ENCODE peak calls at places on chromosomes 1 and 21, in eight cellular contexts. S is PC-3, E is tibial nerve, Z is heart right ventricle, X is lung, W is colonic mucosa, K is neural progenitor cell, R is breast epithelium. O is an unnamed sample.

GRCh38 chr21:43361127-43361492 is 65.8 kb downstream of the SIK1 start:
- DNase-seq in S (no peak), E (no peak), Z (peak; percentile 67), X (no peak), W (no peak), K (no peak), R (no peak), O (peak; percentile 64)

GRCh38 chr1:6030144-6030543 is 15.5 kb upstream of the KCNAB2 start:
- DNase-seq in S (no peak), E (no peak), Z (no peak), X (no peak), W (no peak), K (no peak), R (no peak), O (no peak)

GRCh38 chr1:145926706-145927072 is 595 bp downstream of the RBM8A start:
- DNase-seq in S (no peak), E (no peak), Z (no peak), X (no peak), W (no peak), K (no peak), R (no peak), O (no peak)

GRCh38 chr1:95438213-95438948 is 204.4 kb downstream of the RWDD3 start:
- DNase-seq in S (no peak), E (no peak), Z (no peak), X (no peak), W (no peak), K (peak; percentile 53), R (no peak), O (no peak)

GRCh38 chr1:223227486-223228196 is 84.6 kb upstream of the TLR5 start:
- DNase-seq in S (no peak), E (no peak), Z (no peak), X (no peak), W (no peak), K (no peak), R (no peak), O (no peak)

GRCh38 chr1:42439940-42440339 is 15.9 kb downstream of the ZMYND12 start:
- DNase-seq in S (peak; percentile 85), E (no peak), Z (no peak), X (no peak), W (no peak), K (no peak), R (no peak), O (no peak)

GRCh38 chr1:188355082-188355481 is 1526.3 kb downstream of the PLA2G4A start:
- DNase-seq in S (no peak), E (no peak), Z (no peak), X (no peak), W (no peak), K (no peak), R (no peak), O (no peak)

GRCh38 chr1:198496216-198497143 is 44.0 kb downstream of the ATP6V1G3 start:
- DNase-seq in S (peak; percentile 56), E (no peak), Z (no peak), X (no peak), W (no peak), K (no peak), R (no peak), O (no peak)

GRCh38 chr1:183238071-183238470 is 52.0 kb downstream of the LAMC2 start:
- DNase-seq in S (peak; percentile 17), E (no peak), Z (no peak), X (no peak), W (no peak), K (no peak), R (no peak), O (no peak)

GRCh38 chr21:35529141-35529863 is 480.2 kb upstream of the RUNX1 start:
- DNase-seq in S (no peak), E (no peak), Z (no peak), X (no peak), W (no peak), K (no peak), R (no peak), O (no peak)

GRCh38 chr1:230138561-230139239 is 71.7 kb downstream of the GALNT2 start:
- DNase-seq in S (no peak), E (no peak), Z (no peak), X (no peak), W (no peak), K (no peak), R (no peak), O (no peak)

GRCh38 chr1:64172458-64172983 is 30.9 kb upstream of the UBE2U start:
- DNase-seq in S (peak; percentile 91), E (no peak), Z (no peak), X (no peak), W (no peak), K (no peak), R (no peak), O (peak; percentile 31)

GRCh38 chr1:211349730-211350129 is 23.1 kb downstream of the TRAF5 start:
- DNase-seq in S (peak; percentile 28), E (no peak), Z (no peak), X (no peak), W (no peak), K (no peak), R (no peak), O (no peak)

GRCh38 chr1:85340427-85340826 is 64.0 kb upstream of the BCL10 start:
- DNase-seq in S (no peak), E (no peak), Z (no peak), X (no peak), W (no peak), K (no peak), R (no peak), O (no peak)

GRCh38 chr1:160993544-160993943 is 27.4 kb downstream of the F11R start:
- DNase-seq in S (peak; percentile 78), E (no peak), Z (no peak), X (no peak), W (no peak), K (no peak), R (no peak), O (no peak)

GRCh38 chr1:229023651-229024295 is 247.1 kb upstream of the RAB4A start:
- DNase-seq in S (no peak), E (no peak), Z (no peak), X (no peak), W (no peak), K (no peak), R (no peak), O (no peak)

GRCh38 chr1:221913351-221913750 is 171.5 kb upstream of the DUSP10 start:
- DNase-seq in S (peak; percentile 19), E (no peak), Z (no peak), X (no peak), W (no peak), K (no peak), R (no peak), O (no peak)

GRCh38 chr1:24724345-24725208 is 20.7 kb upstream of the CLIC4 start:
- DNase-seq in S (peak; percentile 87), E (no peak), Z (peak; percentile 41), X (no peak), W (no peak), K (peak; percentile 40), R (no peak), O (no peak)

GRCh38 chr1:177959793-177960515 is 9.9 kb downstream of the SEC16B start:
- DNase-seq in S (peak; percentile 55), E (no peak), Z (no peak), X (no peak), W (no peak), K (no peak), R (no peak), O (no peak)
- TF ChIP-seq CTCF in S (peak; percentile 64), E (peak; percentile 24), Z (peak; percentile 32), X (no peak), W (no peak), K (peak; percentile 18), R (no peak), O (no peak)

DNA sequence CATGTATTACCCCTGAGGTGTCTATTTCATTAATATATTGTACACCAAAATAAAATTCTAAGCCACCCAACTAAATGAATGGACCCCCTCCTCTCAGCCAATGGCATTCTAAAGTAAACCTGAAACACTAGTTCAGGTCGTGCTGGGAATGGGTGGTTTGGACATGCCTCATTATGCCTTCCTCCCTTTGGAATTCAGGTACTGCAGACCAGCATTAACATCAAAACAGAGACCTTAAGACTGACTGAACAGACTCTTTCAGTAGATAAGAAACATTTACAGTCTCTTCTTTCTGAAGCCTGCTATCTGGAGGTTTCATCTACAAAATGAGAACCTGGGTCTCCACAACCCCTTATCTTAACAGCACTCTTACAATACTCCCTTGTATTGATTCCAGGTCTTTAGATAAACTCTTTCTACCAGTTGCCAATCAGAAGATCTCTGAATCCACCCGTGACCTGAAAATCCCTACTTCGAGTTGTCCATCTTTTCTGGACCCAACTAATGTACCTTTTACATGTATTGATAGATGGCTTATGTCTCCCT is 93.6 kb downstream of the PKN2 start:
- DNase-seq in S (no peak), E (no peak), Z (no peak), X (no peak), W (no peak), K (no peak), R (no peak), O (no peak)
- H3K4me3 ChIP-seq in S (no peak overlapping the region), E (no peak overlapping the region), Z (no peak overlapping the region), X (no peak overlapping the region), W (no peak overlapping the region), K (no peak overlapping the region), R (no peak overlapping the region), O (no peak overlapping the region)

DNA sequence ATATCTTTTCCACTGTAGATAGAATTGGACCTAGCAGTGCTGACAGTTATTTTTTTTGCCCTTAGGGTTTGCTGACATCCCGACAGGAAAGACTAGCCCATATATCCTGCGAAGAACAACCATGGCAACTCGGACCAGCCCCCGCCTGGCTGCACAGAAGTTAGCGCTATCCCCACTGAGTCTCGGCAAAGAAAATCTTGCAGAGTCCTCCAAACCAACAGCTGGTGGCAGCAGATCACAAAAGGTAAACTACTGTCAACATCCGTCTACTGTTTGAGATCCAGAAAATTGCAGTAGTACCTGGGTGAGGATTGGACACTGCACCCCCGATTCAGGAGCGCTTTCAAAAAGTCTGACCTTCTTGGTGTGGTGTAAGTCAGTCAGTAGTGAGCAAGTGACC is 55.8 kb downstream of the CENPF start:
- DNase-seq in S (peak; percentile 46), E (peak; percentile 11), Z (no peak), X (no peak), W (no peak), K (peak; percentile 39), R (no peak), O (peak; percentile 14)
- TF ChIP-seq CTCF in S (peak; percentile 65), E (peak; percentile 48), Z (no peak), X (no peak), W (no peak), K (peak; percentile 40), R (no peak), O (peak; percentile 40)

GRCh38 chr1:12654004-12654567 is 10.2 kb downstream of the AADACL4 start:
- DNase-seq in S (no peak), E (no peak), Z (no peak), X (no peak), W (no peak), K (no peak), R (no peak), O (no peak)

GRCh38 chr1:12657060-12657866 is 13.4 kb downstream of the AADACL4 start:
- DNase-seq in S (no peak), E (no peak), Z (no peak), X (no peak), W (no peak), K (no peak), R (no peak), O (no peak)

GRCh38 chr1:12658531-12659453 is 14.9 kb downstream of the AADACL4 start:
- DNase-seq in S (peak; percentile 96), E (peak; percentile 89), Z (peak; percentile 68), X (peak; percentile 78), W (peak; percentile 82), K (peak; percentile 85), R (peak; percentile 72), O (peak; percentile 67)

GRCh38 chr1:12654657-12655056 is 10.8 kb downstream of the AADACL4 start:
- DNase-seq in S (no peak), E (no peak), Z (no peak), X (no peak), W (peak; percentile 40), K (no peak), R (no peak), O (no peak)

GRCh38 chr1:12656575-12656974 is 12.7 kb downstream of the AADACL4 start:
- DNase-seq in S (no peak), E (no peak), Z (no peak), X (no peak), W (no peak), K (no peak), R (no peak), O (no peak)
- H3K4me3 ChIP-seq in S (no peak overlapping the region), E (no peak overlapping the region), Z (no peak overlapping the region), X (no peak overlapping the region), W (no peak overlapping the region), K (no peak overlapping the region), R (no peak overlapping the region), O (no peak overlapping the region)